ENCODE peak calls at places on chromosomes 6 and 20, in seven cellular contexts. C is fibroblast of pulmonary artery, F is hepatocyte, W is mammary epithelial cell, O is foreskin fibroblast, D is A549, G is brain microvascular endothelial cell. B is an unnamed sample.

GRCh38 chr6:16524380-16524707 is 236.9 kb downstream of the ATXN1 start:
- DNase-seq in C (peak), F (no peak), W (peak), O (no peak), D (no peak), G (peak), B (no peak)

GRCh38 chr20:8242827-8243764 is 111.0 kb downstream of the PLCB1 start:
- DNase-seq in C (peak), F (no peak), W (no peak), O (no peak), D (no peak), G (no peak), B (no peak)

GRCh38 chr6:143213977-143214376 is 153.3 kb downstream of the AIG1 start:
- DNase-seq in C (peak), F (no peak), W (no peak), O (no peak), D (no peak), G (no peak), B (no peak)

GRCh38 chr6:49913656-49914055 is 47.3 kb upstream of the CRISP1 start:
- DNase-seq in C (no peak), F (peak), W (no peak), O (no peak), D (no peak), G (no peak), B (no peak)

GRCh38 chr6:41077536-41077935 is 4.8 kb downstream of the NFYA start:
- DNase-seq in C (no peak), F (no peak), W (no peak), O (no peak), D (no peak), G (no peak), B (no peak)

GRCh38 chr6:113031591-113031990 is 684.5 kb downstream of the RFPL4B start:
- DNase-seq in C (no peak), F (no peak), W (no peak), O (no peak), D (no peak), G (no peak), B (no peak)

GRCh38 chr6:83518946-83519489 is 6.7 kb downstream of the PRSS35 start:
- DNase-seq in C (peak), F (no peak), W (no peak), O (peak), D (peak), G (peak), B (peak)

GRCh38 chr6:169319561-169319960 is 65.9 kb upstream of the THBS2 start:
- DNase-seq in C (no peak), F (no peak), W (no peak), O (no peak), D (no peak), G (no peak), B (no peak)

GRCh38 chr20:15654208-15654649 is 919.0 kb downstream of the KIF16B start:
- DNase-seq in C (peak), F (peak), W (peak), O (no peak), D (peak), G (peak), B (peak)

GRCh38 chr6:107706516-107706915 is 117.6 kb downstream of the SCML4 start:
- DNase-seq in C (no peak), F (no peak), W (no peak), O (no peak), D (no peak), G (no peak), B (no peak)

GRCh38 chr6:158069800-158070195 is 88.1 kb downstream of the SYNJ2 start:
- DNase-seq in C (peak), F (no peak), W (no peak), O (no peak), D (no peak), G (peak), B (no peak)

GRCh38 chr6:112061605-112062004 is 7.7 kb downstream of the CCN6 start:
- DNase-seq in C (no peak), F (no peak), W (peak), O (no peak), D (no peak), G (peak), B (no peak)

GRCh38 chr6:56529594-56530191 is 113.0 kb downstream of the DST start:
- DNase-seq in C (no peak), F (no peak), W (no peak), O (no peak), D (no peak), G (no peak), B (no peak)

GRCh38 chr6:146709036-146709622 is 110.4 kb downstream of the ADGB start:
- DNase-seq in C (no peak), F (no peak), W (no peak), O (no peak), D (no peak), G (no peak), B (no peak)

GRCh38 chr20:12591949-12592470 is 416.8 kb upstream of the SPTLC3 start:
- DNase-seq in C (no peak), F (no peak), W (no peak), O (no peak), D (no peak), G (no peak), B (no peak)

GRCh38 chr6:35363293-35363750 is 21.0 kb downstream of the PPARD start:
- DNase-seq in C (peak), F (peak), W (no peak), O (peak), D (no peak), G (peak), B (no peak)

GRCh38 chr6:105292689-105293339 is 110.1 kb downstream of the PREP start:
- DNase-seq in C (no peak), F (no peak), W (no peak), O (no peak), D (no peak), G (no peak), B (no peak)
- H3K4me3 ChIP-seq in C (no peak), F (no peak), W (no peak), O (no peak), D (no peak), G (no peak), B (no peak)

DNA sequence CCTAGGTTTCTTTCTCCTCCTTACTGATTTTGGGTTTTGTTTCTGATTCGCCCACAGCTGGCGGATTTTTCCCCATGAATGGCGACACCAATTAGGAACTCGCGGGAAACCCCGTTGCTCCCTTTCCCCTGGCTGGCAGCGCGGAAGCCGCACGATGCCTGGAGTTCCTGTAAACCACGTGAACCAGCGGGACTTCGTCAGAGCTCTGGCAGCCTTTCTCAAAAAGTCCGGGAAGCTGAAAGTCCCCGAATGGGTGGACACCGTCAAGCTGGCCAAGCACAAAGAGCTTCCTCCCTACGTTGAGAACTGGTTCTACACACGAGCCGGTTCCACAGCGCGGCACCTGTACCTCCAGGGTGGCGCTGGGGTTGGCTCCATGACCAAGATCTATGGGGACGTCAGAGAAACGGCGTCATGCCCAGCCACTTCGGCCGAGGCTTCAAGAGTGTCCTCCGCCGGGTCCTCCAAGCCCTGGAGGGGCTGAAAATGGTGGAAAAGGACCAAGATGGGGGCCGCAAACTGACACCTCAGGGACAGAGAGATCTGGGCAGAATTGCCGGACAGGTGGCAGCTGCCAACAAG is 3.2 kb upstream of the SEC23B start:
- DNase-seq in C (peak), F (no peak), W (no peak), O (no peak), D (no peak), G (no peak), B (no peak)
- H3K4me3 ChIP-seq in C (peak), F (no peak), W (no peak), O (no peak), D (no peak), G (no peak), B (no peak)

DNA sequence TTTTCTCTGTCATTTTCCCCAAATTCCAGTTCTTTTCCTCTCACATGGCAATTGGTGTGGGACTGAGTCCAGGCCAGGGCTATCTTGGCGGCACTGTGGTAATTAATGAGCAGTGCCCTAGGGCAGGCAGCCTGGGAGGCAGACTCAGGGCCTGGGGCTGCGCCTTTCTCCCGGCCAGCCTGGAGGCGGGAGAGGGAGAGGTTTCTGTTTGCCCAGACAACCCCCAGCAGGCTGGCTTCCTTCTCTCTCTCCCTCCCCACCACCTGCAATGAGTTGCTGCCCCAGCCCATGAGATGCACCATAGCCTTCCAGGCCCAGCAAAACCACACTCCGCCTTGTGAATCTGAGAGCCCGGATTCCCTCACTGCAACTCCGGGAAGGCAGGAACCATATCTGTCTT is 15.1 kb upstream of the CCDC167 start:
- DNase-seq in C (no peak), F (no peak), W (no peak), O (no peak), D (no peak), G (no peak), B (no peak)
- H3K4me3 ChIP-seq in C (no peak), F (no peak), W (no peak), O (no peak), D (no peak), G (no peak), B (no peak)

GRCh38 chr20:4720121-4720976 is 1.4 kb upstream of the PRND start:
- DNase-seq in C (peak), F (peak), W (peak), O (peak), D (peak), G (peak), B (peak)

GRCh38 chr20:4722571-4722970 is 862 bp downstream of the PRND start:
- DNase-seq in C (no peak), F (no peak), W (no peak), O (no peak), D (no peak), G (no peak), B (no peak)

GRCh38 chr20:4721719-4722118 is at the start of gene PRND:
- DNase-seq in C (no peak), F (no peak), W (no peak), O (no peak), D (no peak), G (no peak), B (peak)

GRCh38 chr20:4719190-4719589 is 2.5 kb upstream of the PRND start:
- DNase-seq in C (no peak), F (no peak), W (no peak), O (no peak), D (no peak), G (no peak), B (no peak)

DNA sequence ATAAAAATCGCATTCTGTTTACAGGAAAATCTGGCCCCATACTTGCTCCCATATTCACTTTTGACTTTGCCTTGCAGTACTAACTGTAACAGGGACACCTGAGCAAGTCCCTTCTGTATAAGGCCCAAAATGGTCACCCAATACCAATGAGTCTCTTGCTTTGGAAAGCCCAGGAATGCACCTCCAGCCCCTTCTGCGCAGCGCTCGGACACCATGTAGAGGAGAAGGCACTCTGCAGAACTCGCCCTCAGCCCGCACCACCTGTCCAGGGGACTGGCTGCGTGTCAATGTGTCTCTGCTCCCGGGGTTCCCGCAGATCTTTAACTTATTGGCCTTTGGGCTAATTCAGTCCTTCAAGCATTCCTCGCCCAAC is 746 bp upstream of the PRND start:
- DNase-seq in C (no peak), F (no peak), W (no peak), O (no peak), D (no peak), G (no peak), B (peak)
- H3K4me3 ChIP-seq in C (no peak), F (no peak), W (no peak), O (no peak), D (peak), G (no peak), B (no peak)

B was measured in H7.